ENCODE peak calls at places on chromosomes 13 and 19, in five cellular contexts. One of them, this sample, is unnamed.

GRCh38 chr19:41886761-41887710 is 4.1 kb downstream of the ARHGEF1 start:
- DNase-seq in HepG2: no peak
- DNase-seq in GM12878: no peak
- DNase-seq in endothelial cell of umbilical vein: no peak
- DNase-seq in A549: no peak
- DNase-seq in this sample: peak; percentile 56

GRCh38 chr19:49690656-49691242 is at the start of gene CPT1C:
- DNase-seq in HepG2: no peak
- DNase-seq in GM12878: no peak
- DNase-seq in endothelial cell of umbilical vein: peak; percentile 83
- DNase-seq in A549: no peak
- DNase-seq in this sample: peak; percentile 15

GRCh38 chr13:113903912-113904311 is 40.0 kb upstream of the GAS6 start:
- DNase-seq in HepG2: no peak
- DNase-seq in GM12878: no peak
- DNase-seq in endothelial cell of umbilical vein: no peak
- DNase-seq in A549: no peak
- DNase-seq in this sample: no peak

GRCh38 chr19:56748443-56748842 is 76.9 kb upstream of the ZNF835 start:
- DNase-seq in HepG2: peak; percentile 47
- DNase-seq in GM12878: no peak
- DNase-seq in endothelial cell of umbilical vein: no peak
- DNase-seq in A549: no peak
- DNase-seq in this sample: peak; percentile 25

GRCh38 chr13:54449922-54450321 is 1421.3 kb downstream of the OLFM4 start:
- DNase-seq in HepG2: no peak
- DNase-seq in GM12878: no peak
- DNase-seq in endothelial cell of umbilical vein: no peak
- DNase-seq in A549: no peak
- DNase-seq in this sample: no peak

GRCh38 chr19:2469102-2469914 is 6.6 kb upstream of the GADD45B start:
- DNase-seq in HepG2: no peak
- DNase-seq in GM12878: no peak
- DNase-seq in endothelial cell of umbilical vein: peak; percentile 39
- DNase-seq in A549: no peak
- DNase-seq in this sample: peak; percentile 84

GRCh38 chr13:74128171-74128767 is 5.9 kb downstream of the KLF12 start:
- DNase-seq in HepG2: peak; percentile 16
- DNase-seq in GM12878: no peak
- DNase-seq in endothelial cell of umbilical vein: peak; percentile 80
- DNase-seq in A549: no peak
- DNase-seq in this sample: no peak

GRCh38 chr19:1407662-1408299 is 395 bp downstream of the DAZAP1 start:
- DNase-seq in HepG2: no peak
- DNase-seq in GM12878: no peak
- DNase-seq in endothelial cell of umbilical vein: no peak
- DNase-seq in A549: no peak
- DNase-seq in this sample: peak; percentile 23

GRCh38 chr13:103255587-103256301 is 189.5 kb upstream of the SLC10A2 start:
- DNase-seq in HepG2: no peak
- DNase-seq in GM12878: no peak
- DNase-seq in endothelial cell of umbilical vein: no peak
- DNase-seq in A549: no peak
- DNase-seq in this sample: no peak

GRCh38 chr19:8617984-8618383 is 7.5 kb upstream of the ADAMTS10 start:
- DNase-seq in HepG2: no peak
- DNase-seq in GM12878: no peak
- DNase-seq in endothelial cell of umbilical vein: no peak
- DNase-seq in A549: no peak
- DNase-seq in this sample: no peak

GRCh38 chr19:913080-913748 is at the start of gene R3HDM4:
- DNase-seq in HepG2: no peak
- DNase-seq in GM12878: no peak
- DNase-seq in endothelial cell of umbilical vein: peak; percentile 38
- DNase-seq in A549: peak; percentile 61
- DNase-seq in this sample: peak; percentile 60

GRCh38 chr13:75271851-75272250 is 210.1 kb downstream of the TBC1D4 start:
- DNase-seq in HepG2: no peak
- DNase-seq in GM12878: no peak
- DNase-seq in endothelial cell of umbilical vein: no peak
- DNase-seq in A549: no peak
- DNase-seq in this sample: no peak

GRCh38 chr19:41166888-41167804 is 25.9 kb upstream of the CYP2S1 start:
- DNase-seq in HepG2: peak; percentile 81
- DNase-seq in GM12878: no peak
- DNase-seq in endothelial cell of umbilical vein: no peak
- DNase-seq in A549: no peak
- DNase-seq in this sample: no peak

GRCh38 chr19:6730153-6730804 is 7.1 kb downstream of the GPR108 start:
- DNase-seq in HepG2: peak; percentile 96
- DNase-seq in GM12878: no peak
- DNase-seq in endothelial cell of umbilical vein: no peak
- DNase-seq in A549: peak; percentile 49
- DNase-seq in this sample: peak; percentile 37

GRCh38 chr19:12065100-12065538 is 588 bp downstream of the ZNF844 start:
- DNase-seq in HepG2: no peak
- DNase-seq in GM12878: no peak
- DNase-seq in endothelial cell of umbilical vein: no peak
- DNase-seq in A549: no peak
- DNase-seq in this sample: peak; percentile 26

GRCh38 chr19:53621885-53622710 is 9.7 kb upstream of the DPRX start:
- DNase-seq in HepG2: peak; percentile 56
- DNase-seq in GM12878: no peak
- DNase-seq in endothelial cell of umbilical vein: no peak
- DNase-seq in A549: no peak
- DNase-seq in this sample: peak; percentile 21
- TF ChIP-seq MYC in HepG2: no peak
- TF ChIP-seq MYC in GM12878: no peak
- TF ChIP-seq MYC in endothelial cell of umbilical vein: no peak
- TF ChIP-seq MYC in A549: no peak
- TF ChIP-seq MYC in this sample: no peak

GRCh38 chr19:13846533-13847032 is 30.4 kb upstream of the NANOS3 start:
- DNase-seq in HepG2: peak; percentile 95
- DNase-seq in GM12878: peak; percentile 85
- DNase-seq in endothelial cell of umbilical vein: peak; percentile 88
- DNase-seq in A549: peak; percentile 78
- DNase-seq in this sample: peak; percentile 94
- TF ChIP-seq POLR2A in HepG2: peak; percentile 79
- TF ChIP-seq POLR2A in GM12878: peak; percentile 72
- TF ChIP-seq POLR2A in endothelial cell of umbilical vein: no peak
- TF ChIP-seq POLR2A in A549: peak; percentile 18
- TF ChIP-seq POLR2A in this sample: no peak

GRCh38 chr13:94057618-94058017 is 421.9 kb downstream of the DCT start:
- DNase-seq in HepG2: no peak
- DNase-seq in GM12878: no peak
- DNase-seq in endothelial cell of umbilical vein: no peak
- DNase-seq in A549: no peak
- DNase-seq in this sample: no peak
- TF ChIP-seq MYC in HepG2: no peak
- TF ChIP-seq MYC in GM12878: no peak
- TF ChIP-seq MYC in endothelial cell of umbilical vein: no peak
- TF ChIP-seq MYC in A549: no peak
- TF ChIP-seq MYC in this sample: no peak

GRCh38 chr19:48110350-48110966 is at the start of gene PLA2G4C:
- DNase-seq in HepG2: peak; percentile 72
- DNase-seq in GM12878: peak; percentile 48
- DNase-seq in endothelial cell of umbilical vein: peak; percentile 94
- DNase-seq in A549: peak; percentile 100
- DNase-seq in this sample: peak; percentile 95
- TF ChIP-seq POLR2A in HepG2: peak; percentile 76
- TF ChIP-seq POLR2A in GM12878: peak; percentile 86
- TF ChIP-seq POLR2A in endothelial cell of umbilical vein: peak; percentile 60
- TF ChIP-seq POLR2A in A549: peak; percentile 89
- TF ChIP-seq POLR2A in this sample: no peak

GRCh38 chr13:29593605-29594297 is 1.7 kb downstream of the SLC7A1 start:
- DNase-seq in HepG2: no peak
- DNase-seq in GM12878: no peak
- DNase-seq in endothelial cell of umbilical vein: no peak
- DNase-seq in A549: no peak
- DNase-seq in this sample: no peak

GRCh38 chr13:29587645-29588044 is 7.8 kb downstream of the SLC7A1 start:
- DNase-seq in HepG2: no peak
- DNase-seq in GM12878: no peak
- DNase-seq in endothelial cell of umbilical vein: no peak
- DNase-seq in A549: no peak
- DNase-seq in this sample: no peak

GRCh38 chr13:29589967-29590366 is 5.5 kb downstream of the SLC7A1 start:
- DNase-seq in HepG2: no peak
- DNase-seq in GM12878: no peak
- DNase-seq in endothelial cell of umbilical vein: no peak
- DNase-seq in A549: no peak
- DNase-seq in this sample: no peak

GRCh38 chr13:29591310-29591709 is 4.2 kb downstream of the SLC7A1 start:
- DNase-seq in HepG2: no peak
- DNase-seq in GM12878: no peak
- DNase-seq in endothelial cell of umbilical vein: peak; percentile 35
- DNase-seq in A549: no peak
- DNase-seq in this sample: no peak

DNA sequence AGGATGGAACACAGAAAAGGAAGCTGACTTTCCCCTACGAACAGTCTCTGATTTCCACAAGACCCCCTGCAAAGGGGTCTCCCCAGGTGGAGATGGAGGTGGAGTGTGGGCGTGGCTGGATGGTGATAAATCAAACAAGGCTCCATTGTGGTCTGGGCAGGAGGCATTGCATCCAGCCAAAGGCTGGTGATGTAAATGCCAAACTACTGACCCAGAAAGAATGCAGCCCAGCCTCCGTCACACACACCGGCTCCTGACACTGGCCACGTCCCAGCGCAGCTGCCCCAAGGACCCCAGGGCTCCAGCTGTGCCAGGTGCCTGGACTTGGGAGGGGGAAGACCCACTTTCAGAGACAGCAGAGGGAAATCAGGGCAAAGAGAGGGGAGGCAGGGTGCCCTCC is 6.3 kb downstream of the SLC7A1 start:
- DNase-seq in HepG2: no peak
- DNase-seq in GM12878: no peak
- DNase-seq in endothelial cell of umbilical vein: no peak
- DNase-seq in A549: no peak
- DNase-seq in this sample: no peak
- TF ChIP-seq MYC in HepG2: no peak
- TF ChIP-seq MYC in GM12878: no peak
- TF ChIP-seq MYC in endothelial cell of umbilical vein: no peak
- TF ChIP-seq MYC in A549: no peak
- TF ChIP-seq MYC in this sample: no peak

GRCh38 chr13:36715841-36716240 is 42.0 kb downstream of the SERTM1 start:
- DNase-seq in HepG2: no peak
- DNase-seq in GM12878: no peak
- DNase-seq in endothelial cell of umbilical vein: no peak
- DNase-seq in A549: no peak
- DNase-seq in this sample: no peak
- TF ChIP-seq POLR2A in HepG2: no peak
- TF ChIP-seq POLR2A in GM12878: no peak
- TF ChIP-seq POLR2A in endothelial cell of umbilical vein: no peak
- TF ChIP-seq POLR2A in A549: no peak
- TF ChIP-seq POLR2A in this sample: no peak

DNA sequence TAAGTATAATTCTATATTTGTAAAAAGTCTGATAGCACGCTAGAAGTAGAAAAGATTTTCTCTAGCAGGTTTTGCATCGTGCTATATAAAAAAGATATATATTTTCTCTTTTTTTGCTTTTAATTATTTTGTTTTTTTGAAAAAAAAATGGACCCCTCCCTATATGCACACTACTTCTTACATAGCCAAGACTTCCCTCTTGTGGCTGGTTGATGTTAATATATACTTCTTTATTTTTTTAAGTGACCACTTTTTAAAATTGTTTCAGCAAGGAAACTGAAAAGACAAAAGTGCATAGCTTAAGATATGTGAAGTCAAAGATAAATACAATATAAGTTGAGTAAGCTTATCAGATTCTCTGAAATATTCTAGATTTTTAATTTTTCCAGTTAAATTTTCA is 1202.8 kb downstream of the DIAPH3 start:
- DNase-seq in HepG2: peak; percentile 9
- DNase-seq in GM12878: no peak
- DNase-seq in endothelial cell of umbilical vein: peak; percentile 33
- DNase-seq in A549: no peak
- DNase-seq in this sample: peak; percentile 19
- TF ChIP-seq MYC in HepG2: no peak
- TF ChIP-seq MYC in GM12878: no peak
- TF ChIP-seq MYC in endothelial cell of umbilical vein: no peak
- TF ChIP-seq MYC in A549: no peak
- TF ChIP-seq MYC in this sample: no peak

GRCh38 chr19:4396949-4397783 is 3.2 kb downstream of the SH3GL1 start:
- DNase-seq in HepG2: no peak
- DNase-seq in GM12878: no peak
- DNase-seq in endothelial cell of umbilical vein: no peak
- DNase-seq in A549: no peak
- DNase-seq in this sample: no peak

GRCh38 chr19:4402171-4403004 is at the start of gene CHAF1A:
- DNase-seq in HepG2: peak; percentile 99
- DNase-seq in GM12878: peak; percentile 99
- DNase-seq in endothelial cell of umbilical vein: peak; percentile 100
- DNase-seq in A549: peak; percentile 99
- DNase-seq in this sample: peak; percentile 98

GRCh38 chr19:4401482-4402170 is 814 bp upstream of the CHAF1A start:
- DNase-seq in HepG2: no peak
- DNase-seq in GM12878: no peak
- DNase-seq in endothelial cell of umbilical vein: no peak
- DNase-seq in A549: no peak
- DNase-seq in this sample: no peak

GRCh38 chr19:4403005-4403761 is 743 bp downstream of the CHAF1A start:
- DNase-seq in HepG2: no peak
- DNase-seq in GM12878: no peak
- DNase-seq in endothelial cell of umbilical vein: no peak
- DNase-seq in A549: no peak
- DNase-seq in this sample: peak; percentile 28

GRCh38 chr19:4399871-4400768 is at the start of gene SH3GL1:
- DNase-seq in HepG2: peak; percentile 82
- DNase-seq in GM12878: peak; percentile 48
- DNase-seq in endothelial cell of umbilical vein: peak; percentile 88
- DNase-seq in A549: peak; percentile 69
- DNase-seq in this sample: peak; percentile 88
- TF ChIP-seq POLR2A in HepG2: peak; percentile 12
- TF ChIP-seq POLR2A in GM12878: peak; percentile 80
- TF ChIP-seq POLR2A in endothelial cell of umbilical vein: peak; percentile 39
- TF ChIP-seq POLR2A in A549: peak; percentile 53
- TF ChIP-seq POLR2A in this sample: peak; percentile 46

GRCh38 chr19:38358071-38358470 is 16.3 kb upstream of the PSMD8 start:
- DNase-seq in HepG2: no peak
- DNase-seq in GM12878: no peak
- DNase-seq in endothelial cell of umbilical vein: no peak
- DNase-seq in A549: no peak
- DNase-seq in this sample: no peak

GRCh38 chr19:38351865-38352395 is 16.3 kb downstream of the CATSPERG start:
- DNase-seq in HepG2: no peak
- DNase-seq in GM12878: no peak
- DNase-seq in endothelial cell of umbilical vein: no peak
- DNase-seq in A549: no peak
- DNase-seq in this sample: no peak

GRCh38 chr19:38359242-38360021 is 14.9 kb upstream of the PSMD8 start:
- DNase-seq in HepG2: no peak
- DNase-seq in GM12878: no peak
- DNase-seq in endothelial cell of umbilical vein: no peak
- DNase-seq in A549: no peak
- DNase-seq in this sample: no peak

GRCh38 chr19:38360351-38360750 is 14.0 kb upstream of the PSMD8 start:
- DNase-seq in HepG2: no peak
- DNase-seq in GM12878: no peak
- DNase-seq in endothelial cell of umbilical vein: no peak
- DNase-seq in A549: no peak
- DNase-seq in this sample: no peak

GRCh38 chr19:38355728-38356725 is 18.3 kb upstream of the PSMD8 start:
- DNase-seq in HepG2: no peak
- DNase-seq in GM12878: no peak
- DNase-seq in endothelial cell of umbilical vein: no peak
- DNase-seq in A549: no peak
- DNase-seq in this sample: no peak
- TF ChIP-seq MYC in HepG2: no peak
- TF ChIP-seq MYC in GM12878: no peak
- TF ChIP-seq MYC in endothelial cell of umbilical vein: no peak
- TF ChIP-seq MYC in A549: no peak
- TF ChIP-seq MYC in this sample: no peak